ENCODE peak calls at places on chromosomes 5 and 9, in five cellular contexts. H is neural progenitor cell, J is AG04449, O is lower lobe of right lung, I is AG10803. N is an unnamed sample.

GRCh38 chr5:134738963-134739661 is 764 bp downstream of the CAMLG start:
- DNase-seq in H (peak), O (no peak), J (no peak), I (peak), N (peak)

GRCh38 chr9:100413839-100414420 is 13.0 kb upstream of the MSANTD3 start:
- DNase-seq in I (no peak), H (no peak), O (no peak), J (no peak), N (no peak)

GRCh38 chr5:23132231-23132630 is 279.1 kb upstream of the CDH12 start:
- DNase-seq in H (no peak), O (no peak), J (no peak), I (no peak), N (no peak)

GRCh38 chr9:136093995-136094881 is 851 bp downstream of the NACC2 start:
- DNase-seq in J (no peak), H (peak), I (peak), O (peak), N (peak)

GRCh38 chr5:54610197-54610898 is 92.8 kb downstream of the SNX18 start:
- DNase-seq in J (no peak), I (peak), O (no peak), H (no peak), N (no peak)

GRCh38 chr5:1053391-1054017 is 44.9 kb downstream of the NKD2 start:
- DNase-seq in I (peak), J (no peak), O (no peak), H (no peak), N (no peak)

GRCh38 chr9:68631811-68632210 is 73.2 kb upstream of the PIP5K1B start:
- DNase-seq in H (no peak), J (no peak), I (no peak), O (no peak), N (no peak)

GRCh38 chr5:39800202-39800601 is 375.4 kb upstream of the DAB2 start:
- DNase-seq in I (no peak), H (peak), O (no peak), J (no peak), N (no peak)

GRCh38 chr5:67156976-67157583 is 39.5 kb downstream of the CD180 start:
- DNase-seq in O (no peak), J (no peak), H (peak), I (no peak), N (no peak)

GRCh38 chr5:1885777-1886633 is 3.3 kb upstream of the IRX4 start:
- DNase-seq in I (no peak), O (peak), H (peak), J (no peak), N (no peak)

DNA sequence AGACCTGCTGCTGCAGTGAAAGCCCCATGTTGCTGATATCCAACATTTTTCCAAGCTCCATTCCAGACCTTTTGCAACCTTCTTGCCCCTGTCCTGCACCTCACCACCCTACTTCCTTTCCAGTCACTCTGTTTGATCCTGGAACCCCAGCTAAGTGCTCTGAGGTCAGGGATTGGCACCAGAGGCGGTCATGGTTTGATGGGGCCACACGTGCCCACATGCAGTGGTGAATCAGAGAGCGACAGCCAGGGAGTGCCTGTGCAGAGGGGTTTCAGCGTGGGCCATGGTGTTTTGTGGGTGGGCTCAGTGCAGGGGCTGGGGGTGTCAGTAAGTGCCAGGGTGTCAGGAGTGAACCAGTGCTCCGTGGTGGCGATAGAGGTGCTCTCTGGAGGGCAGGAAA is 7.2 kb downstream of the TPM2 start:
- DNase-seq in H (no peak), J (no peak), I (no peak), O (no peak), N (no peak)
- H3K4me3 ChIP-seq in H (no peak), J (no peak), I (no peak), O (no peak), N (no peak)

GRCh38 chr9:111662851-111663823 is 1.7 kb downstream of the GNG10 start:
- DNase-seq in J (no peak), I (no peak), O (no peak), H (peak), N (peak)
- H3K4me3 ChIP-seq in J (peak), I (peak), O (peak), H (peak), N (peak)

DNA sequence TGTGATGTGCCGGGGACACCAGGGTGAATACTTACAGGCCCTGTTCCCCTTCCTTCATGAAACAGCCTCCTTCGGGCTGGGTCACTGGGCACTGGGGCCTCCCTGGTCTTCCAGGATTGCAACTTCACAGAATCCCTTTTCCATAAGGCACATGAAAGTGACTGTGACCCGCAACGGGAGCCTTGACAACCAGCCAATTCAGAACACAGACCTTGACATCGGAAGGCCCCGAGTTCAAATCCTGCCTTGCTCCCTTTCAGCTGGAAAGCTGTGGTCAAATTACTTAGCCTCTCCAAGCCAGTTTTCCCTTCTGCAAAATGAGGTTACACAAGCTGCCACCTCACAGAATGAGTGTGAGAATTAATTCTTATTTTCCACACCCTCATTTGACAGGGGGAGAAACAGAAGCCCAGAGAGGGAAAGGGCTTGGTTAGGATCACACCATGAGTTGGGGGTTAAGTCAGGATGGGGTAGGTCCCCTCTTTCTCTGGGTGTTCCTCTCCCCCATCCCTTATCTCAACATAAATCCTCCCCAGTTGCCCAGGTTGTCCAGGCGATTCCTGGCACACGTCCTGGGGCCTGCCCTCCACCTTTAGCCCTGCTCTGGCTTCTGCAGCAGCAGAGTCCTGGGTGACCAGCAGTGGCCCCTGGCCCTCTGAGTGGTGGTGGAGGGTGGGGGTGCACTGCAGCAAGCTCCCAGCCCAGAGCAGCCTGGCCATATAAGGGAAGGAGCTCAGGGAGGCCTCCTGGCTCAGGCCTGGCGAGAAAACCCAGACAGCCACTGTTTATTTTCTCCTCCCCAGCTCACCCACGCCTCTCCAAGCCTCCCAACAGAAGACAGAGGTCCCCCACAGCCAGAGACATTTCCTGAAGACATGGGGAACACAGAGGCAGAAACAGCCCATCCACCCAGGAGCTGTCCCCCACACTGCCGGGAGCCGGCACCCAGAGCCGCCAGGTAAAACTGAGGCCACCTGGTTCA is 44.5 kb upstream of the IL17B start:
- DNase-seq in H (peak), J (no peak), O (no peak), I (no peak), N (no peak)
- H3K4me3 ChIP-seq in H (no peak), J (no peak), O (no peak), I (no peak), N (no peak)

GRCh38 chr9:12861035-12861434 is 86.2 kb downstream of the LURAP1L start:
- DNase-seq in H (no peak), J (no peak), O (no peak), I (no peak), N (no peak)

GRCh38 chr9:12863624-12864023 is 88.8 kb downstream of the LURAP1L start:
- DNase-seq in I (no peak), J (no peak), O (no peak), H (no peak), N (no peak)

GRCh38 chr9:12856608-12857007 is 81.8 kb downstream of the LURAP1L start:
- DNase-seq in O (no peak), I (no peak), J (no peak), H (no peak), N (no peak)

GRCh38 chr9:12862596-12862995 is 87.8 kb downstream of the LURAP1L start:
- DNase-seq in I (peak), H (no peak), O (no peak), J (no peak), N (no peak)

DNA sequence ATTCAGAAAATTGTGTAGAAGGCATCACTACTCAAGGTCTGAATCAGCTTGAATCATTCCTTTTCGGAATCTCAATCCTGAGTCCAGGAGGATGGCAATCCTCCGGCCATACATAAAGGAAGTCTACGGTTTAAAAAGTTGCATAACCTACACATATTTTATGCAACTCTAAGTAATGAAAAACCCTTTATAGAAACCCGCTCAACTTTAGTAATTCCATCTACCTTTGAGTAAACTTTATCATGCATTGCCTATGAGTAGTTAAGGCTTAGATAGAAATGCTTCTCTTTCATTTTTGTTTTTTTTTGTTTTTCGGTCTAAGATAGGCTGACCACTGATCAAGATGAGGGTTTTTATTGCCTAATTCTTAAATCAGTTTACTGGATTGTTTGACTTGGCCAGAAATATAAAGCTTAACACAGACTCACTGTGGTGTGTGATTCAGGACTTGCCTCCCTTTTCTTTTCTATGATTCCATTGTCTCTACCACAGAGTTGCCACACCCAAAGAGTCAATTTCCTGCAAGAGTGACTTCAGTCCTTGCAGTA is 85.0 kb downstream of the LURAP1L start:
- DNase-seq in J (no peak), I (peak), H (no peak), O (no peak), N (no peak)
- H3K4me3 ChIP-seq in J (no peak), I (peak), H (no peak), O (no peak), N (no peak)

DNA sequence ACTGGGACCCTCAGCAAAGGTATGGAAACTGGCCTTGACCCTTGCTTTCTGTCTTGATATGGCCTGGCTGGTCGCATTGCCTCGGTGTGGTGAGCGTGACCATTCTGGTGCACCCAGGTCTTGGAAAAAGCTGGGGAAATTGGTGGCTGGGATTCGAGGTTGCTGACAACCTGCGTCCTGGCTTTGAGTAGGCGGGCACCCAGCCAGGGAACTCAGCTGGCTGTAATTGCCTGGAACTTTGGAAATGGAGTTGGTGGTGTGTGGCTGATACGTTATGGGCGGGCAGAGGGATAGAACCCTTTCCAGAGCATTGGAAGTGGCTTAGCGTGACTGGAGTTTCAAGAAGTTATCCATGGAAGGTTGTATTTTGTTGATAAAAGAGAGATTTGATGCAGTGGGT is 35.2 kb downstream of the KCNMB1 start:
- DNase-seq in O (no peak), I (no peak), J (no peak), H (no peak), N (no peak)
- H3K4me3 ChIP-seq in O (peak), I (no peak), J (no peak), H (no peak), N (no peak)

DNA sequence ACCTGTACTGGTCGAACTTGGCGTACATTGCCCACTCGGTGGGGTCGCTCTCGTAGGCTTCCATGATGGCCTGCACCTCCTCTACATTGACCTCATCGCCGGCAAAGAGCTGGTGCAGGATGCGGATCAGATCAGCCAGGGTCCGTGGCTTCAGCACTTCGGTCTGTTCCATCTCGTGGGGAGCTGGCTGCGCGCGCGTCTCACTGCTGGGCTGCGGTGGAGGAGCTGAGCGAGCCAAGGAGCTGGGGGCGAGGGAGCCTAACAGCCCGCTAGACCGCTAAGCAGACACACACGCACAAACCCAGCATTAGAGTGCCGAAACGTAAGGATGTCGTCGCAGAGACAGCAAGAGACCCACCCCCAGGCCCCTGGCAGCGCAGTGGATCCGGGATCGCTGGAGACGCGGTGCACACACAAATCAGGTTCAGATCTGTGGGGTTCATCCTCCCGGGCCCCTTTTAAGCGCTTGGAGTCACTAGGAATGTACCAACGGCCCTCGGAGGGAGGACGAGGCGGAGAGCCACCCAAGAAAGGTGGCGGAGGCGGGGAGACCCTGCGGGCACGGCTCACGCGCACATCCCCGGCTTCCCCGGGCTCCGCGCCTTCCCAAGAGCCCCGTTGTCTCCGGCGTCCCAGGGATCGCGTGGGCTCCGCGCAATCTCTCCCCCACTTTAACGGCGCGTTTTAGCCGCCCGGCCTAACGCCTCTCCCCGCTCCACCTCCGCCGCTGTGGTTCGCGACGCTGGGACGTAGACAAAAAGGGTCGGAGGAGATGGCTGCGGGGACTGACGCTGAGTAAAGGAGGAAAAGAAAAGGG is at the start of gene CDO1:
- DNase-seq in J (no peak), I (peak), O (peak), H (peak), N (no peak)
- H3K4me3 ChIP-seq in J (peak), I (peak), O (peak), H (peak), N (no peak)

GRCh38 chr5:88262116-88262515 is 6.5 kb downstream of the TMEM161B start:
- DNase-seq in H (no peak), J (peak), I (peak), O (no peak), N (no peak)
- H3K4me3 ChIP-seq in H (no peak), J (no peak), I (no peak), O (no peak), N (no peak)